ENCODE peak calls at places on chromosome 13, in eight cellular contexts. F is M059J; E is iPS-NIHi11; G is OCI-LY7; R is pulmonary artery endothelial cell; B is activated CD8-positive, alpha-beta memory T cell treated with anti-CD3 and anti-CD28 coated beads, Interleukin-2, amount 50 U/mL, for 48 hours; J is AG09309; N is KBM-7. Z is an unnamed sample.

GRCh38 chr13:109667754-109668360 is 118.5 kb downstream of the IRS2 start:
- DNase-seq in F (no peak), G (no peak), J (no peak), R (no peak), B (no peak), E (no peak), N (peak; percentile 38), Z (no peak)

GRCh38 chr13:73138967-73139491 is 80.2 kb downstream of the KLF5 start:
- DNase-seq in N (no peak), J (no peak), B (no peak), E (no peak), R (no peak), F (no peak), G (no peak), Z (no peak)

GRCh38 chr13:96934889-96935490 is 59.3 kb downstream of the OXGR1 start:
- DNase-seq in B (no peak), E (no peak), N (no peak), J (no peak), G (no peak), R (no peak), F (no peak), Z (no peak)

GRCh38 chr13:77878186-77878585 is 40.4 kb downstream of the EDNRB start:
- DNase-seq in J (no peak), B (no peak), E (no peak), R (no peak), G (no peak), N (no peak), F (peak; percentile 12), Z (no peak)

GRCh38 chr13:25584975-25585374 is 213.2 kb downstream of the ATP8A2 start:
- DNase-seq in F (no peak), E (no peak), N (no peak), R (no peak), B (no peak), G (no peak), J (no peak), Z (no peak)

GRCh38 chr13:89783221-89783755 is 1564.2 kb upstream of the MIR17HG start:
- DNase-seq in E (no peak), R (no peak), N (no peak), B (no peak), G (no peak), F (peak; percentile 1), J (no peak), Z (no peak)

GRCh38 chr13:33279898-33280549 is 5.5 kb downstream of the STARD13 start:
- DNase-seq in G (no peak), B (no peak), N (no peak), J (no peak), F (peak; percentile 97), R (no peak), E (no peak), Z (no peak)

GRCh38 chr13:44790289-44790688 is 199.0 kb downstream of the NUFIP1 start:
- DNase-seq in E (no peak), F (no peak), B (no peak), R (no peak), G (no peak), J (no peak), N (no peak), Z (no peak)

GRCh38 chr13:46329624-46330023 is 57.4 kb downstream of the RUBCNL start:
- DNase-seq in B (no peak), J (no peak), N (no peak), R (no peak), E (no peak), G (no peak), F (no peak), Z (no peak)

GRCh38 chr13:24348797-24349515 is 39.6 kb downstream of the C1QTNF9 start:
- DNase-seq in E (no peak), B (no peak), F (peak; percentile 39), G (no peak), N (no peak), R (no peak), J (no peak), Z (peak; percentile 84)

GRCh38 chr13:50220938-50221337 is 205.7 kb downstream of the KCNRG start:
- DNase-seq in G (no peak), E (no peak), N (no peak), B (no peak), F (no peak), J (no peak), R (no peak), Z (no peak)

GRCh38 chr13:45464141-45464686 is 525 bp upstream of the COG3 start:
- DNase-seq in F (no peak), J (no peak), G (no peak), R (no peak), B (no peak), N (no peak), E (no peak), Z (no peak)

GRCh38 chr13:105616313-105617075 is 919.0 kb downstream of the EFNB2 start:
- DNase-seq in B (no peak), E (no peak), F (peak; percentile 90), J (no peak), G (no peak), R (no peak), N (no peak), Z (no peak)

GRCh38 chr13:95588134-95588533 is 35.6 kb downstream of the CLDN10 start:
- DNase-seq in E (no peak), B (no peak), G (no peak), R (no peak), F (no peak), J (no peak), N (no peak), Z (no peak)

GRCh38 chr13:83449666-83450395 is 432.4 kb downstream of the SLITRK1 start:
- DNase-seq in E (no peak), B (no peak), F (peak; percentile 48), N (no peak), R (no peak), G (no peak), J (peak; percentile 40), Z (no peak)

GRCh38 chr13:81275666-81276258 is 934.8 kb upstream of the SPRY2 start:
- DNase-seq in N (no peak), E (no peak), G (peak; percentile 3), F (no peak), J (no peak), B (no peak), R (no peak), Z (no peak)

GRCh38 chr13:31073859-31074718 is 87.6 kb downstream of the HSPH1 start:
- DNase-seq in E (no peak), R (no peak), N (no peak), J (no peak), F (peak; percentile 67), B (peak; percentile 70), G (peak; percentile 96), Z (no peak)

GRCh38 chr13:40565282-40566148 is 100.9 kb downstream of the FOXO1 start:
- DNase-seq in J (no peak), E (no peak), N (no peak), B (no peak), F (peak; percentile 65), R (no peak), G (no peak), Z (no peak)

GRCh38 chr13:113073942-113074341 is 31.6 kb upstream of the F7 start:
- DNase-seq in N (no peak), J (no peak), R (no peak), B (no peak), G (no peak), E (no peak), F (no peak), Z (no peak)

GRCh38 chr13:99677388-99677951 is 176.2 kb downstream of the TM9SF2 start:
- DNase-seq in J (no peak), N (no peak), G (no peak), R (no peak), E (no peak), B (no peak), F (no peak), Z (no peak)

GRCh38 chr13:22505489-22505888 is 675.3 kb upstream of the SGCG start:
- DNase-seq in J (no peak), E (no peak), G (no peak), R (no peak), F (no peak), B (no peak), N (no peak), Z (no peak)

GRCh38 chr13:21297452-21297851 is 121.0 kb downstream of the MRPL57 start:
- DNase-seq in N (no peak), G (peak; percentile 9), B (no peak), F (peak; percentile 7), R (no peak), J (no peak), E (no peak), Z (no peak)

GRCh38 chr13:110714798-110715394 is 1.4 kb downstream of the ING1 start:
- DNase-seq in J (no peak), N (no peak), G (peak; percentile 39), B (peak; percentile 78), E (no peak), F (no peak), R (no peak), Z (no peak)

GRCh38 chr13:114259974-114260373 is 21.4 kb upstream of the UPF3A start:
- DNase-seq in E (no peak), N (no peak), F (no peak), G (peak; percentile 61), J (no peak), R (no peak), B (no peak), Z (no peak)

GRCh38 chr13:60001892-60002291 is 161.8 kb downstream of the DIAPH3 start:
- DNase-seq in B (no peak), E (no peak), G (no peak), J (no peak), F (no peak), N (no peak), R (no peak), Z (no peak)

GRCh38 chr13:44373601-44374347 is at the start of gene SERP2:
- DNase-seq in J (no peak), F (peak; percentile 8), B (peak; percentile 56), R (no peak), N (no peak), G (no peak), E (peak; percentile 93), Z (no peak)

GRCh38 chr13:101640797-101641400 is 188.4 kb downstream of the ITGBL1 start:
- DNase-seq in J (peak; percentile 35), F (peak; percentile 88), B (no peak), E (no peak), R (peak; percentile 55), N (no peak), G (no peak), Z (no peak)

GRCh38 chr13:30846844-30847243 is 59.2 kb upstream of the MEDAG start:
- DNase-seq in R (no peak), N (no peak), F (no peak), E (no peak), G (no peak), J (no peak), B (no peak), Z (no peak)

GRCh38 chr13:77136902-77137420 is 110.0 kb upstream of the FBXL3 start:
- DNase-seq in B (no peak), G (no peak), E (no peak), R (no peak), J (no peak), N (no peak), F (peak; percentile 70), Z (no peak)

GRCh38 chr13:49739498-49740187 is 48.4 kb upstream of the EBPL start:
- DNase-seq in N (no peak), J (no peak), E (no peak), F (no peak), B (no peak), R (no peak), G (no peak), Z (no peak)

GRCh38 chr13:112890316-112891131 is 78.5 kb upstream of the MCF2L start:
- DNase-seq in E (no peak), R (no peak), J (no peak), N (no peak), B (no peak), G (no peak), F (no peak), Z (no peak)

GRCh38 chr13:32894589-32895001 is 121.6 kb upstream of the KL start:
- DNase-seq in G (no peak), F (peak; percentile 85), R (no peak), J (peak; percentile 73), B (no peak), N (peak; percentile 27), E (no peak), Z (no peak)

GRCh38 chr13:37194428-37194861 is 89.0 kb upstream of the CSNK1A1L start:
- DNase-seq in N (no peak), R (peak; percentile 69), F (peak; percentile 78), E (no peak), B (no peak), G (no peak), J (peak; percentile 64), Z (no peak)

GRCh38 chr13:24033527-24034302 is 126.8 kb upstream of the SPATA13 start:
- DNase-seq in J (peak; percentile 74), B (no peak), R (no peak), F (no peak), E (no peak), N (no peak), G (no peak), Z (peak; percentile 81)

Z was measured in left lobe of liver.